ENCODE peak calls at places on chromosomes 7 and 10, in six cellular contexts. W, T, C, Z, I and O are unnamed samples.

GRCh38 chr7:35676211-35676610 is 18.7 kb downstream of the HERPUD2 start:
- DNase-seq in W (no peak), T (no peak), C (no peak), Z (no peak), I (no peak), O (no peak)

GRCh38 chr7:32539917-32540544 is 44.7 kb downstream of the AVL9 start:
- DNase-seq in W (no peak), T (no peak), C (no peak), Z (no peak), I (no peak), O (no peak)

GRCh38 chr7:155277385-155277994 is 20.2 kb upstream of the INSIG1 start:
- DNase-seq in W (no peak), T (no peak), C (no peak), Z (no peak), I (no peak), O (no peak)

GRCh38 chr10:133100186-133100585 is 12.5 kb downstream of the ADGRA1 start:
- DNase-seq in W (no peak), T (no peak), C (no peak), Z (no peak), I (no peak), O (no peak)

GRCh38 chr10:79090134-79090803 is 21.5 kb downstream of the ZMIZ1 start:
- DNase-seq in W (no peak), T (no peak), C (no peak), Z (peak), I (no peak), O (no peak)

GRCh38 chr10:132571565-132572544 is 34.3 kb downstream of the INPP5A start:
- DNase-seq in W (no peak), T (no peak), C (peak), Z (peak), I (no peak), O (peak)

GRCh38 chr10:113005380-113005779 is 55.3 kb downstream of the TCF7L2 start:
- DNase-seq in W (no peak), T (no peak), C (no peak), Z (no peak), I (no peak), O (no peak)

GRCh38 chr10:133590226-133590969 is 25.0 kb upstream of the SYCE1 start:
- DNase-seq in W (no peak), T (no peak), C (no peak), Z (no peak), I (no peak), O (no peak)

GRCh38 chr7:82572195-82572880 is 128.8 kb upstream of the CACNA2D1 start:
- DNase-seq in W (peak), T (peak), C (peak), Z (peak), I (peak), O (peak)

GRCh38 chr10:86261470-86261869 is 105.1 kb downstream of the GRID1 start:
- DNase-seq in W (no peak), T (no peak), C (no peak), Z (no peak), I (no peak), O (no peak)

GRCh38 chr7:133020501-133020900 is 61.4 kb downstream of the CHCHD3 start:
- DNase-seq in W (no peak), T (no peak), C (no peak), Z (no peak), I (no peak), O (no peak)

GRCh38 chr7:128217972-128218652 is 23.0 kb upstream of the LEP start:
- DNase-seq in W (no peak), T (no peak), C (no peak), Z (peak), I (no peak), O (no peak)

GRCh38 chr7:97770845-97771244 is 39.0 kb downstream of the TAC1 start:
- DNase-seq in W (no peak), T (no peak), C (no peak), Z (no peak), I (no peak), O (no peak)

GRCh38 chr7:132882714-132883428 is 199.0 kb downstream of the CHCHD3 start:
- DNase-seq in W (no peak), T (no peak), C (no peak), Z (no peak), I (no peak), O (no peak)

GRCh38 chr7:122556873-122557542 is 141.9 kb downstream of the RNF133 start:
- DNase-seq in W (no peak), T (no peak), C (no peak), Z (no peak), I (no peak), O (no peak)

GRCh38 chr10:14116021-14116420 is 214.7 kb downstream of the FRMD4A start:
- DNase-seq in W (no peak), T (no peak), C (no peak), Z (no peak), I (no peak), O (no peak)

GRCh38 chr10:86461963-86462804 is 59.4 kb downstream of the WAPL start:
- DNase-seq in W (no peak), T (no peak), C (no peak), Z (no peak), I (no peak), O (no peak)

GRCh38 chr10:86079088-86079487 is 287.5 kb downstream of the GRID1 start:
- DNase-seq in W (no peak), T (no peak), C (no peak), Z (no peak), I (no peak), O (no peak)

GRCh38 chr10:91694170-91694794 is 61.4 kb upstream of the PPP1R3C start:
- DNase-seq in W (no peak), T (peak), C (no peak), Z (peak), I (no peak), O (no peak)

GRCh38 chr7:139914306-139914747 is 85.3 kb downstream of the TBXAS1 start:
- DNase-seq in W (no peak), T (no peak), C (no peak), Z (no peak), I (no peak), O (no peak)

GRCh38 chr10:101558206-101558605 is 29.9 kb downstream of the POLL start:
- DNase-seq in W (peak), T (no peak), C (peak), Z (no peak), I (no peak), O (no peak)

GRCh38 chr10:126667568-126667967 is 2.9 kb downstream of the C10orf90 start:
- DNase-seq in W (no peak), T (no peak), C (no peak), Z (no peak), I (no peak), O (no peak)

GRCh38 chr7:117164578-117164977 is 158.3 kb downstream of the WNT2 start:
- DNase-seq in W (no peak), T (no peak), C (no peak), Z (no peak), I (no peak), O (peak)

GRCh38 chr7:123417580-123417979 is 116.8 kb downstream of the IQUB start:
- DNase-seq in W (no peak), T (no peak), C (no peak), Z (no peak), I (no peak), O (no peak)

GRCh38 chr7:2821161-2821841 is 22.8 kb downstream of the GNA12 start:
- DNase-seq in W (no peak), T (no peak), C (peak), Z (peak), I (no peak), O (peak)

GRCh38 chr10:26555719-26556368 is 117.7 kb downstream of the APBB1IP start:
- DNase-seq in W (peak), T (no peak), C (no peak), Z (no peak), I (no peak), O (peak)

GRCh38 chr10:98916751-98917150 is 318.9 kb downstream of the HPSE2 start:
- DNase-seq in W (no peak), T (no peak), C (peak), Z (peak), I (no peak), O (no peak)

GRCh38 chr10:63414481-63415260 is 51.1 kb downstream of the JMJD1C start:
- DNase-seq in W (no peak), T (no peak), C (peak), Z (no peak), I (no peak), O (no peak)

GRCh38 chr7:51366930-51367613 is 50.5 kb upstream of the COBL start:
- DNase-seq in W (no peak), T (peak), C (no peak), Z (peak), I (no peak), O (peak)

GRCh38 chr7:108284349-108285017 is 154.3 kb upstream of the LAMB4 start:
- DNase-seq in W (no peak), T (no peak), C (no peak), Z (no peak), I (no peak), O (no peak)

GRCh38 chr10:104037261-104037951 is 48.3 kb downstream of the COL17A1 start:
- DNase-seq in W (no peak), T (no peak), C (no peak), Z (no peak), I (no peak), O (no peak)

GRCh38 chr7:21099432-21099831 is 312.7 kb upstream of the SP8 start:
- DNase-seq in W (no peak), T (no peak), C (no peak), Z (no peak), I (no peak), O (no peak)

GRCh38 chr10:48507933-48508830 is 96.7 kb downstream of the ARHGAP22 start:
- DNase-seq in W (peak), T (no peak), C (no peak), Z (no peak), I (no peak), O (no peak)

GRCh38 chr7:25132430-25132829 is 7.4 kb upstream of the CYCS start:
- DNase-seq in W (no peak), T (no peak), C (no peak), Z (no peak), I (no peak), O (no peak)

GRCh38 chr10:110356628-110357245 is 52.0 kb upstream of the SMNDC1 start:
- DNase-seq in W (peak), T (no peak), C (no peak), Z (no peak), I (peak), O (no peak)

GRCh38 chr10:35492387-35493195 is 112.5 kb upstream of the GJD4 start:
- DNase-seq in W (no peak), T (no peak), C (no peak), Z (no peak), I (no peak), O (no peak)

GRCh38 chr10:35643151-35643975 is 1.3 kb upstream of the FZD8 start:
- DNase-seq in W (peak), T (peak), C (no peak), Z (peak), I (no peak), O (peak)

GRCh38 chr10:100997364-100998182 is 2.0 kb upstream of the LZTS2 start:
- DNase-seq in W (peak), T (peak), C (no peak), Z (peak), I (no peak), O (peak)

GRCh38 chr7:12431886-12432285 is 28.2 kb upstream of the VWDE start:
- DNase-seq in W (no peak), T (no peak), C (no peak), Z (no peak), I (no peak), O (no peak)

GRCh38 chr10:71748671-71749191 is 24.6 kb downstream of the VSIR start:
- DNase-seq in W (peak), T (peak), C (no peak), Z (peak), I (peak), O (no peak)
- TF ChIP-seq CTCF in W (no peak), T (no peak), C (no peak), Z (no peak), I (no peak), O (no peak)

GRCh38 chr10:107129013-107129412 is 35.5 kb downstream of the SORCS1 start:
- DNase-seq in W (no peak), T (no peak), C (no peak), Z (no peak), I (no peak), O (no peak)
- TF ChIP-seq CTCF in W (no peak), T (no peak), C (no peak), Z (no peak), I (no peak), O (no peak)

DNA sequence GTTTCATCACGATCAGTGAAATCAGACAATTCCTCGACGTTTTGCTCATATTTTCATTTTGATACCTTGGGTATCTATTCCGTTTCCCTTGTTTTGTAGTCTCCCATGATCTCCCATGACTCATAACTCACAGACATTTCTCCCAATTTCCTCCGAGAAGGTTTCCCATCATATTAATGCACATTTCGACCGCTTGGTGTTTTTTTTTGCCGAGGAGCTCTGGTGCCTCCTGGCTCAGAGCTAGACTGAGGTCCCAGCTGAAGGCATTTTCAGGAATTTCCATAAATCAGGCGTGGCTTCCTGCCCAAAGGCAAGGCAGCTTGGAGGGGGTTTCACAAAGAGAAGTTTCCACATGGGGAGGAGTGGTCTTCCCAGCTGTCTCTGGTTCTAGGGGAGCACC is 148.2 kb upstream of the TNS3 start:
- DNase-seq in W (no peak), T (no peak), C (no peak), Z (no peak), I (no peak), O (peak)
- TF ChIP-seq CTCF in W (no peak), T (no peak), C (no peak), Z (no peak), I (no peak), O (peak)

DNA sequence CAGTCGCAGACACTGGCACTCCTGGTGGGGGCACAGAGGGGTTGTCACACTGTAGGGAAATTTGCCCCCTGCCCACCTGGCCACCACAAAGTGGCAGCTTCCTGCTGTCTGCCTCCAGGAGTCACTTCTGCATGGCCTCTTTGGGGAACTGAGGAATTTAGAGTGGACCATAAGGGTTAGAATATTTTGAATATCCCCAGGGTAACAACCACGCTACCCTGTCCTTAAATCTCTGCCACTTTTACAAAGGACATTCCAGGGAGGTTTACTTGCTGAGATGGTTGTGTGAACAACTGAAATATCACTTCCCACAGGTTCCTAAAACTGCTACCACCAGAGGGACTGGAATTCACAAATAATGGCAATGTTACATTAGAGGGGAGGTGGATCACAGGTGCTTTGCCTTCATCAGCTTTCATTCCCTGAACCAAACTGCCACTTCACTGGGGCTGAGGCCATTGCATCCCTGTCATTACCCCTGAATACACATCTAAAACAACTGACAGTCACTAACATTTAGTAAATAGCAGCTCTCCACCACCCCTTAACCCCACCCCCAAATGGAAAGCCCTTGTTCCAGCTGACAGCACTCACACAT is 88.1 kb upstream of the IFRD1 start:
- DNase-seq in W (no peak), T (no peak), C (no peak), Z (no peak), I (no peak), O (no peak)
- TF ChIP-seq CTCF in W (no peak), T (no peak), C (no peak), Z (no peak), I (no peak), O (no peak)

GRCh38 chr7:124130-124949 is 68.0 kb upstream of the FAM20C start:
- DNase-seq in W (no peak), T (no peak), C (no peak), Z (no peak), I (no peak), O (no peak)
- TF ChIP-seq CTCF in W (no peak), T (no peak), C (no peak), Z (no peak), I (no peak), O (no peak)

GRCh38 chr10:7819126-7819470 is 793 bp downstream of the TAF3 start:
- DNase-seq in W (peak), T (peak), C (no peak), Z (no peak), I (no peak), O (no peak)
- TF ChIP-seq CTCF in W (no peak), T (no peak), C (peak), Z (peak), I (no peak), O (peak)

GRCh38 chr7:137096607-137097006 is 228.2 kb downstream of the CHRM2 start:
- DNase-seq in W (no peak), T (no peak), C (peak), Z (no peak), I (no peak), O (no peak)

GRCh38 chr7:137093198-137093597 is 224.7 kb downstream of the CHRM2 start:
- DNase-seq in W (no peak), T (no peak), C (no peak), Z (no peak), I (no peak), O (no peak)

GRCh38 chr7:137097111-137097510 is 228.7 kb downstream of the CHRM2 start:
- DNase-seq in W (no peak), T (no peak), C (no peak), Z (no peak), I (no peak), O (no peak)

GRCh38 chr7:137086896-137087295 is 218.4 kb downstream of the CHRM2 start:
- DNase-seq in W (no peak), T (no peak), C (no peak), Z (no peak), I (no peak), O (no peak)

GRCh38 chr7:137091396-137091795 is 222.9 kb downstream of the CHRM2 start:
- DNase-seq in W (no peak), T (peak), C (no peak), Z (peak), I (no peak), O (no peak)
- TF ChIP-seq CTCF in W (peak), T (peak), C (peak), Z (peak), I (no peak), O (peak)

DNA sequence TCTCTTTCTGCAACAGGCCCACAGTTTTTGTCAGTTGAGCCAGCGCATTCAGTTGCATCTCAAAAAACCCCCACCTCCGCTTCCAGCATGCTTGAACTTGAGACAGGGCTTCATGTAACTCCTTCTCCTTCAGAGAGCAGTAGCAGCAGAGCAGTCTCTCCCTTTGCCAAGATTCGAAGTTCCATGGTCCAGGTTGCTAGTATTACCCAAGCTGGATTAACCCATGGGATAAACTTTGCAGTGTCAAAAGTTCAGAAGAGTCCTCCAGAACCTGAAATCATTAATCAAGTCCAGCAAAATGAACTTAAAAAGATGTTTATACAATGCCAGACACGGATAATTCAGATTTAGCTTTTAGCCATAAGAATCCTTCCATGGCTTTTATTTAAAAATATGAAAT is 45.2 kb downstream of the MCMBP start:
- DNase-seq in W (no peak), T (no peak), C (no peak), Z (no peak), I (no peak), O (no peak)
- TF ChIP-seq CTCF in W (no peak), T (no peak), C (no peak), Z (no peak), I (no peak), O (no peak)